ENCODE peak calls at places on chromosomes 1 and 21, in six cellular contexts. G is K562, R is SK-N-SH, Z is HepG2, J is GM12878, T is HL-60. L is an unnamed sample.

GRCh38 chr1:184409011-184409410 is 22.2 kb downstream of the C1orf21 start:
- DNase-seq in J (no peak), Z (no peak), G (no peak), R (no peak), T (no peak), L (no peak)

GRCh38 chr1:213698092-213698702 is 289.6 kb upstream of the PROX1 start:
- DNase-seq in T (no peak), R (no peak), G (no peak), J (no peak), Z (no peak), L (no peak)

GRCh38 chr1:180815188-180815587 is 97.5 kb upstream of the KIAA1614 start:
- DNase-seq in R (no peak), G (peak), T (no peak), J (no peak), Z (peak), L (no peak)

GRCh38 chr1:42680921-42681683 is 1.1 kb upstream of the YBX1 start:
- DNase-seq in R (peak), J (no peak), T (no peak), Z (no peak), G (no peak), L (no peak)

GRCh38 chr1:46812996-46813857 is 14.4 kb downstream of the CYP4B1 start:
- DNase-seq in G (no peak), J (no peak), T (no peak), R (no peak), Z (no peak), L (no peak)

GRCh38 chr1:205709059-205709398 is 28.7 kb upstream of the SLC45A3 start:
- DNase-seq in R (no peak), J (no peak), Z (peak), T (no peak), G (no peak), L (no peak)

GRCh38 chr1:172950528-172950927 is 100.2 kb downstream of the TNFSF18 start:
- DNase-seq in Z (no peak), G (no peak), J (no peak), T (no peak), R (no peak), L (no peak)

GRCh38 chr1:215377736-215378135 is 189.4 kb upstream of the KCTD3 start:
- DNase-seq in R (no peak), J (no peak), T (no peak), Z (no peak), G (no peak), L (no peak)

GRCh38 chr1:232038704-232039103 is 412.1 kb downstream of the DISC1 start:
- DNase-seq in J (no peak), G (no peak), T (no peak), Z (no peak), R (no peak), L (no peak)

GRCh38 chr1:39016604-39017171 is 9.5 kb upstream of the NDUFS5 start:
- DNase-seq in Z (peak), T (no peak), J (no peak), G (no peak), R (no peak), L (no peak)

GRCh38 chr1:30159015-30159414 is 564.4 kb downstream of the MATN1 start:
- DNase-seq in Z (no peak), R (no peak), G (peak), J (no peak), T (no peak), L (no peak)

GRCh38 chr1:86258106-86258505 is 101.5 kb upstream of the COL24A1 start:
- DNase-seq in G (no peak), J (no peak), Z (no peak), T (no peak), R (no peak), L (no peak)

DNA sequence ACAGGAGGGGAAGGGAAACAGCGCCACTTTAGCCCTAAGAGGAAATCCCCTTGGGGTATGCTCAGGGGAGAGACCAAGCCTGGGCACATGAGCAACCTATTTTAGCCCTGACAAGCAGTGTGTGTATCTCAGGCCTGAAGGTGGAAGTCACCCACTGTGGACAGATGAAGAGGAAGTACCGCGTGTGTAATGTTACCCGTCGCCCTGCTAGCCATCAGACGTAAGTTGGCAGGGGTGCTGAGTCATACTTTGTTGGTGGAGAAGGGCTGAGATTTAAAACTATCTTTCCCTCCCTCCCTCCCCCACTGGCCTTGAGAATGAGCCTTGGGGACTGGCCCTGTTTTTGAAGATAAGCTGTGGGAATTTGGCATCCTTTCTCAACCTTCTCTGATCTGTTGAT is 11.2 kb downstream of the AGO1 start:
- DNase-seq in G (peak), Z (no peak), R (no peak), T (peak), J (peak), L (no peak)
- TF ChIP-seq GABPA in G (no peak), Z (no peak), R (no peak), T (no peak), J (no peak), L (no peak)

GRCh38 chr1:16155537-16156410 is at the start of gene EPHA2:
- DNase-seq in Z (peak), R (peak), T (peak), J (no peak), G (no peak), L (peak)

GRCh38 chr1:16158993-16159831 is 3.3 kb upstream of the EPHA2 start:
- DNase-seq in Z (no peak), J (no peak), T (no peak), G (no peak), R (no peak), L (no peak)

GRCh38 chr1:16161717-16162116 is 5.8 kb upstream of the EPHA2 start:
- DNase-seq in J (no peak), T (no peak), Z (no peak), R (no peak), G (no peak), L (no peak)

GRCh38 chr1:16156848-16157495 is 1.1 kb upstream of the EPHA2 start:
- DNase-seq in G (no peak), R (no peak), T (no peak), J (no peak), Z (peak), L (no peak)

GRCh38 chr1:16158025-16158424 is 2.2 kb upstream of the EPHA2 start:
- DNase-seq in Z (no peak), R (no peak), J (no peak), T (no peak), G (no peak), L (no peak)
- TF ChIP-seq GABPA in Z (no peak), R (no peak), J (no peak), T (no peak), G (no peak), L (no peak)

GRCh38 chr1:8343464-8344001 is 25.6 kb downstream of the SLC45A1 start:
- DNase-seq in G (no peak), Z (peak), J (no peak), R (no peak), T (no peak), L (no peak)
- TF ChIP-seq GABPA in G (no peak), Z (no peak), J (no peak), R (no peak), T (no peak), L (no peak)

GRCh38 chr1:226655251-226656163 is 83.6 kb downstream of the ITPKB start:
- DNase-seq in J (no peak), Z (no peak), G (no peak), R (no peak), T (no peak), L (no peak)

GRCh38 chr1:226657788-226658537 is 81.1 kb downstream of the ITPKB start:
- DNase-seq in G (no peak), Z (no peak), R (no peak), T (no peak), J (no peak), L (no peak)

GRCh38 chr1:226654508-226655124 is 84.5 kb downstream of the ITPKB start:
- DNase-seq in J (no peak), T (peak), R (no peak), G (no peak), Z (no peak), L (no peak)

GRCh38 chr1:226656601-226657277 is 82.3 kb downstream of the ITPKB start:
- DNase-seq in Z (no peak), T (no peak), J (no peak), G (no peak), R (peak), L (no peak)

GRCh38 chr1:226656201-226656600 is 82.9 kb downstream of the ITPKB start:
- DNase-seq in G (no peak), T (no peak), R (no peak), Z (no peak), J (no peak), L (no peak)
- TF ChIP-seq GABPA in G (no peak), T (no peak), R (no peak), Z (no peak), J (no peak), L (no peak)

GRCh38 chr1:174160109-174160473 is 771 bp downstream of the RABGAP1L start:
- DNase-seq in J (no peak), Z (peak), R (peak), T (peak), G (peak), L (no peak)
- TF ChIP-seq GABPA in J (no peak), Z (no peak), R (no peak), T (no peak), G (no peak), L (no peak)

GRCh38 chr21:43282358-43283120 is 113.7 kb downstream of the CRYAA start:
- DNase-seq in G (no peak), T (no peak), Z (no peak), R (no peak), J (no peak), L (no peak)
- TF ChIP-seq GABPA in G (no peak), T (no peak), Z (no peak), R (no peak), J (no peak), L (no peak)

DNA sequence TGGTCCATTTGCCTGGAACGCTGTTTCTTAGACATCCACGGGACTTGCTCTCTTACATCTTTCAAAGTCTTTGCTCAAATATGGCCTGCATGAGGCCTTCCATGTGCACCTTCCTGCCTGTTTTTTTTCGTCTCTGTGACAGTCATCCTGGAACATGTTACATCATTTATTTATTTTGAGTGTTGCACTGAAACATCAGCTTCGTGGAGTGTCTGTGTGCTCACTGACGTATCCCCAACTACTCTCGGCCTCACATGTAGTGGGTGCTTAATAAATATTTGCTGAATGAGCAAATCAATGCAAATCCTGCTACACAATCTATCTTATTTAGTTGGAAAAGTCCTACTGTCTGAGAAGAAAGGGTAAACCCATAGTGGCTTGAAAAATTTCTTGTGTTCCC is 11.4 kb upstream of the RHOU start:
- DNase-seq in T (no peak), Z (peak), G (no peak), R (no peak), J (no peak), L (no peak)
- TF ChIP-seq GABPA in T (no peak), Z (no peak), G (no peak), R (no peak), J (no peak), L (no peak)

GRCh38 chr21:26169061-26169610 is 1.4 kb downstream of the APP start:
- DNase-seq in J (peak), T (no peak), G (no peak), R (peak), Z (peak), L (no peak)
- TF ChIP-seq GABPA in J (no peak), T (no peak), G (no peak), R (no peak), Z (no peak), L (no peak)